ENCODE peak calls at places on chromosomes 1 and 21, in ten cellular contexts. K is NCI-H748 treated with DMSO at 0.1 percent for 48 hours, E is EH, Q is left ventricle myocardium superior, I is fibroblast of lung, V is HEK293T, S is esophagus squamous epithelium, D is spleen, L is testis, O is fibroblast of the conjunctiva. C is an unnamed sample.

GRCh38 chr1:241551759-241552638 is 19.8 kb downstream of the KMO start:
- DNase-seq in K (no peak), E (no peak), Q (peak), I (no peak), V (no peak), S (no peak), D (peak), L (peak), O (no peak), C (no peak)

GRCh38 chr1:51295926-51296325 is 34.4 kb downstream of the TTC39A start:
- DNase-seq in K (no peak), E (no peak), Q (no peak), I (no peak), V (no peak), S (no peak), D (peak), L (no peak), O (no peak), C (no peak)

GRCh38 chr1:27427836-27428315 is 35.5 kb downstream of the GPR3 start:
- DNase-seq in K (no peak), E (peak), Q (no peak), I (no peak), V (no peak), S (no peak), D (no peak), L (no peak), O (no peak), C (no peak)

GRCh38 chr1:32828341-32828740 is 10.9 kb downstream of the S100PBP start:
- DNase-seq in K (no peak), E (peak), Q (no peak), I (peak), V (peak), S (no peak), D (no peak), L (no peak), O (peak), C (no peak)

GRCh38 chr1:39398278-39399010 is 93.0 kb upstream of the BMP8A start:
- DNase-seq in K (no peak), E (peak), Q (peak), I (peak), V (peak), S (no peak), D (no peak), L (peak), O (peak), C (peak)

GRCh38 chr1:15618685-15619525 is 1.6 kb downstream of the DDI2 start:
- DNase-seq in K (no peak), E (peak), Q (no peak), I (peak), V (no peak), S (no peak), D (no peak), L (no peak), O (peak), C (no peak)

GRCh38 chr1:175188936-175189335 is 3.6 kb downstream of the KIAA0040 start:
- DNase-seq in K (no peak), E (no peak), Q (no peak), I (no peak), V (no peak), S (no peak), D (peak), L (no peak), O (no peak), C (no peak)

GRCh38 chr21:29904359-29905282 is 35.2 kb downstream of the GRIK1 start:
- DNase-seq in K (no peak), E (no peak), Q (no peak), I (peak), V (no peak), S (no peak), D (no peak), L (no peak), O (peak), C (peak)

GRCh38 chr1:46481961-46482360 is 7.7 kb upstream of the DMBX1 start:
- DNase-seq in K (no peak), E (no peak), Q (no peak), I (no peak), V (no peak), S (no peak), D (peak), L (no peak), O (no peak), C (no peak)

GRCh38 chr1:213171711-213172110 is 120.7 kb downstream of the RPS6KC1 start:
- DNase-seq in K (no peak), E (no peak), Q (no peak), I (peak), V (no peak), S (no peak), D (no peak), L (no peak), O (no peak), C (no peak)

GRCh38 chr1:21149862-21150432 is 26.8 kb downstream of the EIF4G3 start:
- DNase-seq in K (no peak), E (peak), Q (peak), I (peak), V (no peak), S (no peak), D (no peak), L (no peak), O (peak), C (peak)

GRCh38 chr1:204589409-204590038 is 73.3 kb downstream of the MDM4 start:
- DNase-seq in K (no peak), E (peak), Q (no peak), I (peak), V (no peak), S (no peak), D (no peak), L (no peak), O (no peak), C (no peak)

GRCh38 chr1:100703052-100703451 is 16.5 kb upstream of the VCAM1 start:
- DNase-seq in K (no peak), E (no peak), Q (no peak), I (no peak), V (no peak), S (no peak), D (no peak), L (no peak), O (no peak), C (no peak)

GRCh38 chr21:37429356-37429755 is 62.8 kb downstream of the DYRK1A start:
- DNase-seq in K (no peak), E (no peak), Q (no peak), I (no peak), V (no peak), S (no peak), D (no peak), L (no peak), O (no peak), C (no peak)

GRCh38 chr1:205656236-205656635 is 24.1 kb downstream of the SLC45A3 start:
- DNase-seq in K (no peak), E (peak), Q (no peak), I (peak), V (no peak), S (no peak), D (no peak), L (no peak), O (no peak), C (no peak)

GRCh38 chr1:45666836-45667235 is 19.5 kb downstream of the GPBP1L1 start:
- DNase-seq in K (no peak), E (no peak), Q (no peak), I (no peak), V (no peak), S (no peak), D (no peak), L (no peak), O (no peak), C (no peak)

GRCh38 chr1:113903496-113904291 is 905 bp downstream of the AP4B1 start:
- DNase-seq in K (no peak), E (no peak), Q (no peak), I (no peak), V (no peak), S (no peak), D (no peak), L (no peak), O (no peak), C (no peak)

GRCh38 chr1:22801347-22801746 is 90.7 kb downstream of the EPHB2 start:
- DNase-seq in K (no peak), E (no peak), Q (no peak), I (no peak), V (no peak), S (no peak), D (no peak), L (no peak), O (no peak), C (no peak)

GRCh38 chr1:156673387-156674121 is 3.7 kb downstream of the NES start:
- DNase-seq in K (no peak), E (peak), Q (no peak), I (peak), V (no peak), S (no peak), D (no peak), L (peak), O (no peak), C (no peak)

GRCh38 chr1:219177363-219177762 is 3.7 kb downstream of the LYPLAL1 start:
- DNase-seq in K (no peak), E (no peak), Q (no peak), I (peak), V (no peak), S (no peak), D (no peak), L (no peak), O (no peak), C (no peak)

GRCh38 chr1:29330856-29331255 is 94.5 kb downstream of the PTPRU start:
- DNase-seq in K (no peak), E (no peak), Q (no peak), I (no peak), V (no peak), S (no peak), D (peak), L (no peak), O (no peak), C (no peak)

GRCh38 chr1:207799989-207800648 is 48.3 kb downstream of the CD46 start:
- DNase-seq in K (no peak), E (no peak), Q (no peak), I (no peak), V (no peak), S (no peak), D (no peak), L (no peak), O (no peak), C (no peak)

GRCh38 chr1:169486281-169486904 is 649 bp upstream of the SLC19A2 start:
- DNase-seq in K (no peak), E (peak), Q (no peak), I (peak), V (no peak), S (no peak), D (no peak), L (no peak), O (peak), C (peak)

GRCh38 chr1:172588296-172589291 is 55.6 kb downstream of the SUCO start:
- DNase-seq in K (no peak), E (peak), Q (no peak), I (peak), V (no peak), S (no peak), D (no peak), L (no peak), O (peak), C (peak)